ENCODE peak calls at places on chromosomes 7 and 10, in six cellular contexts. Y is breast epithelium, T is body of pancreas, X is stomach, M is IMR-90, V is uterus. F is an unnamed sample.

GRCh38 chr10:48239618-48240017 is 34.9 kb downstream of the FRMPD2 start:
- DNase-seq in V (no peak), X (no peak), Y (no peak), T (no peak), M (no peak), F (no peak)

GRCh38 chr10:133318494-133319127 is 9.9 kb downstream of the ZNF511 start:
- DNase-seq in T (peak; percentile 67), M (peak; percentile 36), V (peak; percentile 40), Y (no peak), X (peak; percentile 74), F (peak; percentile 48)

GRCh38 chr7:132655071-132655761 is 78.9 kb upstream of the PLXNA4 start:
- DNase-seq in V (peak; percentile 15), X (peak; percentile 28), T (peak; percentile 14), M (no peak), Y (no peak), F (peak; percentile 19)

GRCh38 chr7:78074713-78075112 is 276.1 kb downstream of the PHTF2 start:
- DNase-seq in Y (no peak), V (no peak), X (no peak), M (no peak), T (no peak), F (no peak)

GRCh38 chr7:106033735-106034134 is 70.7 kb downstream of the CDHR3 start:
- DNase-seq in Y (no peak), V (no peak), T (no peak), M (no peak), X (no peak), F (no peak)

GRCh38 chr10:58094985-58095718 is 172.5 kb downstream of the IPMK start:
- DNase-seq in M (no peak), T (no peak), V (no peak), X (no peak), Y (no peak), F (peak; percentile 10)

GRCh38 chr10:69407621-69408301 is 9.0 kb downstream of the TACR2 start:
- DNase-seq in X (no peak), Y (no peak), M (no peak), V (no peak), T (peak; percentile 31), F (no peak)

GRCh38 chr10:132704008-132704814 is 81.7 kb downstream of the NKX6-2 start:
- DNase-seq in V (no peak), T (no peak), Y (peak; percentile 43), X (no peak), M (no peak), F (no peak)

GRCh38 chr7:25726180-25726579 is 425.8 kb upstream of the NFE2L3 start:
- DNase-seq in X (no peak), Y (no peak), M (no peak), T (no peak), V (no peak), F (no peak)

GRCh38 chr7:92781117-92781720 is 55.2 kb downstream of the CDK6 start:
- DNase-seq in M (no peak), T (no peak), Y (no peak), X (no peak), V (peak; percentile 30), F (no peak)

GRCh38 chr10:119608316-119609155 is 11.8 kb upstream of the TIAL1 start:
- DNase-seq in T (peak; percentile 52), V (peak; percentile 27), X (peak; percentile 55), Y (peak; percentile 62), M (peak; percentile 35), F (peak; percentile 71)

GRCh38 chr10:47278720-47279119 is 21.3 kb upstream of the GDF10 start:
- DNase-seq in X (no peak), V (no peak), Y (no peak), T (no peak), M (no peak), F (no peak)

GRCh38 chr7:77403957-77404356 is 12.2 kb downstream of the GSAP start:
- DNase-seq in T (peak; percentile 18), X (no peak), V (no peak), Y (no peak), M (no peak), F (peak; percentile 77)

GRCh38 chr10:23326541-23327307 is 17.9 kb downstream of the C10orf67 start:
- DNase-seq in Y (no peak), X (no peak), V (no peak), T (no peak), M (no peak), F (no peak)

GRCh38 chr10:23330953-23331352 is 13.6 kb downstream of the C10orf67 start:
- DNase-seq in V (no peak), Y (no peak), X (no peak), M (no peak), T (no peak), F (no peak)

GRCh38 chr10:23337616-23338015 is 7.0 kb downstream of the C10orf67 start:
- DNase-seq in X (no peak), V (no peak), Y (no peak), M (no peak), T (no peak), F (no peak)

GRCh38 chr10:23331567-23332290 is 12.9 kb downstream of the C10orf67 start:
- DNase-seq in M (peak; percentile 89), Y (no peak), X (no peak), V (no peak), T (no peak), F (no peak)
- H3K27ac ChIP-seq in M (peak overlapping the region; percentile 71), Y (no peak overlapping the region), X (no peak overlapping the region), V (no peak overlapping the region), T (no peak overlapping the region), F (no peak overlapping the region)

GRCh38 chr7:157652954-157653826 is 316.4 kb downstream of the DNAJB6 start:
- DNase-seq in M (no peak), T (no peak), X (no peak), Y (no peak), V (no peak), F (no peak)
- TF ChIP-seq POLR2A in M (no peak), T (no peak), X (no peak), Y (no peak), V (no peak), F (no peak)

GRCh38 chr10:73494213-73494612 is 1.6 kb downstream of the PPP3CB start:
- DNase-seq in M (no peak), X (no peak), T (no peak), V (no peak), Y (no peak), F (no peak)
- H3K4me3 ChIP-seq in M (peak overlapping the region; percentile 4), X (peak overlapping the region; percentile 92), T (no peak overlapping the region), V (peak overlapping the region; percentile 14), Y (peak overlapping the region; percentile 93), F (no peak overlapping the region)

DNA sequence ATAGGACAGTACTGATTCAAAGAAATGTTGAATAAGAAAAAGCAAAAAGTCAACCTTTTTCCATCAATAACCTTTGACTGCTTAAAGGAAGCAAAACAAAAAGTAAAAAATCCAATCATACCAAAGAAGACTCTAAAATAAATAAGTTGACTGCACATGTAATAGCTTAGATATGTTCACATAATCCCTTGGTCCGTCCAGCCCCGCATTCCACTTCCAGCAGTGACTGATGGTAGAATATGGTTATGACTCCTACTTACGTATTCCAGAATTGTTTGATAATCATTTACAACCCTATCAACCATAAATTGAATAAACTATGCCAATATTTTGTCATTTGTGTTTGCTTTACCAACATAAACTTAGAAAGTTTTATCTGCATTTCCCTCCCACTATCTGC is 77.9 kb downstream of the CTNNA3 start:
- DNase-seq in X (no peak), V (no peak), Y (no peak), M (peak; percentile 92), T (no peak), F (no peak)
- H3K27ac ChIP-seq in X (no peak overlapping the region), V (no peak overlapping the region), Y (no peak overlapping the region), M (no peak overlapping the region), T (no peak overlapping the region), F (no peak overlapping the region)

GRCh38 chr10:86779267-86780017 is 23.0 kb downstream of the BMPR1A start:
- DNase-seq in X (no peak), Y (no peak), M (peak; percentile 67), T (no peak), V (no peak), F (no peak)

GRCh38 chr10:86773486-86773885 is 17.1 kb downstream of the BMPR1A start:
- DNase-seq in Y (no peak), V (no peak), T (no peak), M (peak; percentile 71), X (no peak), F (no peak)

GRCh38 chr10:86775859-86776180 is 19.4 kb downstream of the BMPR1A start:
- DNase-seq in V (no peak), M (no peak), T (no peak), Y (no peak), X (no peak), F (no peak)

GRCh38 chr10:86770412-86770960 is 14.1 kb downstream of the BMPR1A start:
- DNase-seq in M (no peak), X (no peak), T (no peak), V (no peak), Y (no peak), F (no peak)

GRCh38 chr10:86775056-86775858 is 18.8 kb downstream of the BMPR1A start:
- DNase-seq in X (no peak), T (no peak), V (no peak), Y (no peak), M (peak; percentile 33), F (no peak)
- TF ChIP-seq POLR2A in X (no peak), T (no peak), V (no peak), Y (no peak), M (no peak), F (no peak)

GRCh38 chr7:50342616-50343114 is 38.1 kb downstream of the IKZF1 start:
- DNase-seq in M (no peak), X (no peak), V (no peak), Y (no peak), T (no peak), F (no peak)
- H3K4me3 ChIP-seq in M (no peak overlapping the region), X (no peak overlapping the region), V (no peak overlapping the region), Y (no peak overlapping the region), T (no peak overlapping the region), F (no peak overlapping the region)

F was measured in thyroid gland.